ENCODE peak calls at places on chromosomes 6 and 20, in six cellular contexts. P is astrocyte of the cerebellum; S is A673; J is choroid plexus epithelial cell; F is CD8-positive, alpha-beta T cell; C is pancreas. Y is an unnamed sample.
A peak's percentile ranks its signal among the peaks of the same experiment; 100 is the strongest.

GRCh38 chr6:89927788-89928565 is 33.7 kb downstream of the GJA10 start:
- DNase-seq in P (no peak), S (no peak), J (peak; percentile 35), F (no peak), C (no peak), Y (no peak)

GRCh38 chr6:134706153-134706552 is 243.7 kb downstream of the ALDH8A1 start:
- DNase-seq in P (no peak), S (peak; percentile 40), J (no peak), F (no peak), C (no peak), Y (no peak)

GRCh38 chr20:58842276-58842675 is 8.4 kb downstream of the GNAS-AS1 start:
- DNase-seq in P (no peak), S (no peak), J (no peak), F (no peak), C (no peak), Y (no peak)

GRCh38 chr6:147641511-147641910 is 133.0 kb downstream of the SAMD5 start:
- DNase-seq in P (no peak), S (no peak), J (no peak), F (no peak), C (no peak), Y (no peak)

GRCh38 chr6:56046576-56046975 is 171.2 kb upstream of the BMP5 start:
- DNase-seq in P (peak; percentile 85), S (no peak), J (peak; percentile 77), F (no peak), C (no peak), Y (peak; percentile 53)

GRCh38 chr20:56875052-56875663 is 246.1 kb downstream of the TFAP2C start:
- DNase-seq in P (peak; percentile 59), S (no peak), J (peak; percentile 92), F (no peak), C (no peak), Y (no peak)

GRCh38 chr6:15527838-15528617 is 134.8 kb downstream of the DTNBP1 start:
- DNase-seq in P (no peak), S (no peak), J (no peak), F (peak; percentile 29), C (no peak), Y (no peak)

GRCh38 chr6:31624070-31624469 is 3.6 kb downstream of the PRRC2A start:
- DNase-seq in P (no peak), S (no peak), J (no peak), F (no peak), C (no peak), Y (no peak)

GRCh38 chr6:72553531-72554202 is 68.2 kb upstream of the KCNQ5 start:
- DNase-seq in P (peak; percentile 43), S (peak; percentile 75), J (peak; percentile 72), F (no peak), C (no peak), Y (peak; percentile 65)

GRCh38 chr6:44219053-44219814 is 2.5 kb downstream of the MYMX start:
- DNase-seq in P (no peak), S (peak; percentile 63), J (peak; percentile 82), F (no peak), C (peak; percentile 93), Y (no peak)

GRCh38 chr6:137219664-137220252 is 573 bp upstream of the IFNGR1 start:
- DNase-seq in P (no peak), S (no peak), J (no peak), F (no peak), C (no peak), Y (no peak)

GRCh38 chr6:13641315-13641714 is 26.2 kb downstream of the NOL7 start:
- DNase-seq in P (no peak), S (no peak), J (peak; percentile 28), F (no peak), C (no peak), Y (no peak)

GRCh38 chr20:33925867-33926266 is 67.8 kb upstream of the RALY start:
- DNase-seq in P (no peak), S (no peak), J (peak; percentile 11), F (no peak), C (no peak), Y (no peak)

GRCh38 chr6:71199796-71200195 is 88.8 kb upstream of the OGFRL1 start:
- DNase-seq in P (no peak), S (no peak), J (no peak), F (no peak), C (no peak), Y (no peak)

GRCh38 chr6:81636930-81637568 is 115.4 kb downstream of the TENT5A start:
- DNase-seq in P (no peak), S (no peak), J (no peak), F (no peak), C (no peak), Y (no peak)

GRCh38 chr20:10922941-10923340 is 249.1 kb upstream of the JAG1 start:
- DNase-seq in P (peak; percentile 87), S (peak; percentile 61), J (peak; percentile 94), F (no peak), C (no peak), Y (peak; percentile 83)

GRCh38 chr6:114100421-114100820 is 129.5 kb upstream of the HDAC2 start:
- DNase-seq in P (no peak), S (no peak), J (no peak), F (no peak), C (no peak), Y (no peak)

GRCh38 chr20:34112600-34113061 is 588 bp upstream of the EIF2S2 start:
- DNase-seq in P (peak; percentile 9), S (peak; percentile 51), J (peak; percentile 66), F (no peak), C (no peak), Y (no peak)

GRCh38 chr6:36125575-36125974 is 4.7 kb upstream of the MAPK13 start:
- DNase-seq in P (no peak), S (no peak), J (no peak), F (no peak), C (no peak), Y (no peak)

GRCh38 chr6:25007269-25007699 is 71.5 kb upstream of the RIPOR2 start:
- DNase-seq in P (no peak), S (no peak), J (no peak), F (no peak), C (no peak), Y (no peak)

GRCh38 chr20:35474504-35474903 is 19.1 kb downstream of the CEP250 start:
- DNase-seq in P (no peak), S (no peak), J (no peak), F (no peak), C (no peak), Y (no peak)

GRCh38 chr6:168160506-168161370 is 81.7 kb upstream of the FRMD1 start:
- DNase-seq in P (no peak), S (no peak), J (no peak), F (peak; percentile 9), C (peak; percentile 32), Y (no peak)

GRCh38 chr6:121008553-121008952 is 325.7 kb downstream of the TBC1D32 start:
- DNase-seq in P (peak; percentile 28), S (no peak), J (peak; percentile 7), F (no peak), C (no peak), Y (no peak)

GRCh38 chr6:25788305-25788922 is 33.9 kb downstream of the SLC17A4 start:
- DNase-seq in P (no peak), S (peak; percentile 72), J (peak; percentile 67), F (peak; percentile 51), C (peak; percentile 28), Y (peak; percentile 2)

GRCh38 chr6:47977314-47977713 is 133.7 kb downstream of the PTCHD4 start:
- DNase-seq in P (no peak), S (no peak), J (peak; percentile 1), F (no peak), C (no peak), Y (no peak)

GRCh38 chr20:6783752-6784725 is 16.6 kb downstream of the BMP2 start:
- DNase-seq in P (peak; percentile 55), S (no peak), J (peak; percentile 13), F (no peak), C (no peak), Y (no peak)

GRCh38 chr6:111013144-111013905 is 31.5 kb downstream of the RPF2 start:
- DNase-seq in P (peak; percentile 13), S (no peak), J (peak; percentile 52), F (no peak), C (no peak), Y (no peak)

GRCh38 chr6:7389451-7390217 is at the start of the genes CAGE1 and RIOK1:
- DNase-seq in P (peak; percentile 87), S (peak; percentile 98), J (peak; percentile 97), F (peak; percentile 96), C (peak; percentile 97), Y (peak; percentile 81)
- H3K4me3 ChIP-seq in P (peak within 1 kb of the TSS; percentile 79), S (peak within 1 kb of the TSS; percentile 72), J (peak within 1 kb of the TSS; percentile 73), F (peak within 1 kb of the TSS; percentile 77), C (peak within 1 kb of the TSS; percentile 82), Y (peak within 1 kb of the TSS; percentile 87)

GRCh38 chr20:53831228-53831627 is 237.6 kb upstream of the ZNF217 start:
- DNase-seq in P (no peak), S (no peak), J (no peak), F (no peak), C (no peak), Y (no peak)

GRCh38 chr20:53827996-53828672 is 234.5 kb upstream of the ZNF217 start:
- DNase-seq in P (peak; percentile 95), S (peak; percentile 96), J (peak; percentile 100), F (no peak), C (no peak), Y (peak; percentile 100)

GRCh38 chr20:53829086-53829703 is 235.6 kb upstream of the ZNF217 start:
- DNase-seq in P (peak; percentile 94), S (peak; percentile 68), J (peak; percentile 97), F (no peak), C (no peak), Y (peak; percentile 91)

GRCh38 chr20:53828673-53829085 is 235.0 kb upstream of the ZNF217 start:
- DNase-seq in P (peak; percentile 90), S (peak; percentile 98), J (peak; percentile 95), F (no peak), C (no peak), Y (peak; percentile 92)

GRCh38 chr20:53829706-53830521 is 236.3 kb upstream of the ZNF217 start:
- DNase-seq in P (no peak), S (peak; percentile 98), J (peak; percentile 71), F (no peak), C (no peak), Y (peak; percentile 44)
- H3K4me3 ChIP-seq in P (no peak overlapping the region), S (peak overlapping the region; percentile 34), J (no peak overlapping the region), F (peak overlapping the region; percentile 33), C (peak overlapping the region; percentile 24), Y (peak overlapping the region; percentile 23)

DNA sequence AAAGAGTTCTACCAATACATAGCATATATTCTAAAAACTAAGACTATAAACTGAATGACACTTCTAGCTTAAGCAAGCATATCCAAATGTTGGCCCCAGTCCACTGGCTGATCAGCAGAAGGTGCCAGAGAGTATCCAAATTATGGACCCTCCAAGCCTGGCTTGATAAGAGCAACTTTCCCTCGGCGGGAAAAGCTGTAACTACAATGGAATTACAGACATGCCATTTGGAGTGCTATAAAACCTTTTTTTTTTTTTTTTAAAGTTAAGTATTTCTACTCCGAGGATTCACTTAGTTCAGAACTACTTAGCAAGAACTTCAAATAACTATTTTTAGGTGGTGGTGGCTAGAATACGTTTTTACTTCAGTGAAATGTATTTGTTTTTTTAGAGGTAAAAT is 94.6 kb downstream of the EPB41L2 start:
- DNase-seq in P (no peak), S (no peak), J (no peak), F (no peak), C (no peak), Y (no peak)
- H3K4me3 ChIP-seq in P (no peak overlapping the region), S (no peak overlapping the region), J (no peak overlapping the region), F (no peak overlapping the region), C (no peak overlapping the region), Y (no peak overlapping the region)

DNA sequence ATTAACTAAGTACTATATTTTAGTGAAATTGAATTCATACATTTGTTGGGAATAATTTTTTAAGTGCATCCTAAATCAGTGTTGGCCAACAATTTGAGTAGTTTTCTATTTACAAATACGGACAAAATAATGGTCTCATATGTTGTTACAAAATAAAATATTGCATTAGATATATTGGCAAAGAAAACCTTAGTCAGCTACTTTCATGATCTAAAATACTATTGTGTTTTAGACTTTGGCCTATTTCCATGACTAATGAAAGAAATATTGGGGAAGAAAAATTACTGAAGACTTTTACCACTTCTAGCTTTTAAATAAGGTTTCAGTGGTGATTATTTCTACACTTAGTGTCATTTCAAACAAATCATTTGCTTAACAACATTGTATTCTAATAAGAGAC is 498.0 kb downstream of the KHDRBS2 start:
- DNase-seq in P (no peak), S (no peak), J (no peak), F (no peak), C (no peak), Y (no peak)
- H3K4me3 ChIP-seq in P (no peak overlapping the region), S (no peak overlapping the region), J (no peak overlapping the region), F (no peak overlapping the region), C (no peak overlapping the region), Y (no peak overlapping the region)